ENCODE peak calls at places on chromosomes 3 and 15, in seven cellular contexts. C is esophagus squamous epithelium, V is HCT116, M is vagina, A is uterus, T is right lobe of liver, J is IMR-90. U is an unnamed sample.

GRCh38 chr15:29913528-29914135 is 91.4 kb upstream of the TJP1 start:
- DNase-seq in C (no peak), V (no peak), M (no peak), A (peak), T (no peak), J (peak), U (no peak)

GRCh38 chr15:70088887-70089691 is 8.6 kb downstream of the TLE3 start:
- DNase-seq in C (no peak), V (no peak), M (no peak), A (peak), T (no peak), J (peak), U (no peak)

GRCh38 chr3:52892625-52893311 is 4.6 kb downstream of the STIMATE start:
- DNase-seq in C (no peak), V (no peak), M (no peak), A (no peak), T (no peak), J (no peak), U (no peak)

GRCh38 chr15:33440911-33441310 is 130.1 kb downstream of the RYR3 start:
- DNase-seq in C (no peak), V (no peak), M (no peak), A (no peak), T (no peak), J (no peak), U (no peak)

GRCh38 chr15:71103102-71103676 is 12.1 kb upstream of the THSD4 start:
- DNase-seq in C (no peak), V (peak), M (peak), A (no peak), T (no peak), J (peak), U (no peak)

GRCh38 chr15:24955549-24955929 is 752 bp downstream of the SNRPN start:
- DNase-seq in C (no peak), V (no peak), M (peak), A (peak), T (peak), J (no peak), U (no peak)

GRCh38 chr3:50294492-50295403 is 2.5 kb upstream of the IFRD2 start:
- DNase-seq in C (no peak), V (no peak), M (no peak), A (no peak), T (no peak), J (no peak), U (no peak)

GRCh38 chr3:53238051-53238850 is 17.6 kb downstream of the TKT start:
- DNase-seq in C (no peak), V (peak), M (no peak), A (no peak), T (peak), J (peak), U (no peak)

GRCh38 chr15:79372428-79372827 is 59.7 kb upstream of the MINAR1 start:
- DNase-seq in C (no peak), V (no peak), M (no peak), A (no peak), T (no peak), J (no peak), U (no peak)

GRCh38 chr15:78149805-78150751 is 916 bp downstream of the IDH3A start:
- DNase-seq in C (no peak), V (no peak), M (no peak), A (no peak), T (no peak), J (no peak), U (no peak)

GRCh38 chr15:70741107-70741511 is 22.2 kb downstream of the UACA start:
- DNase-seq in C (no peak), V (peak), M (peak), A (peak), T (peak), J (peak), U (peak)

GRCh38 chr3:125594581-125595011 is 701 bp downstream of the OSBPL11 start:
- DNase-seq in C (no peak), V (no peak), M (no peak), A (no peak), T (peak), J (peak), U (no peak)

GRCh38 chr3:130974201-130974600 is 52.4 kb downstream of the ASTE1 start:
- DNase-seq in C (no peak), V (no peak), M (no peak), A (no peak), T (no peak), J (no peak), U (no peak)

GRCh38 chr3:54954516-54954915 is 26.7 kb upstream of the LRTM1 start:
- DNase-seq in C (no peak), V (no peak), M (no peak), A (no peak), T (no peak), J (no peak), U (no peak)

GRCh38 chr3:122464659-122465058 is 48.8 kb upstream of the WDR5B start:
- DNase-seq in C (no peak), V (no peak), M (no peak), A (no peak), T (no peak), J (no peak), U (no peak)

DNA sequence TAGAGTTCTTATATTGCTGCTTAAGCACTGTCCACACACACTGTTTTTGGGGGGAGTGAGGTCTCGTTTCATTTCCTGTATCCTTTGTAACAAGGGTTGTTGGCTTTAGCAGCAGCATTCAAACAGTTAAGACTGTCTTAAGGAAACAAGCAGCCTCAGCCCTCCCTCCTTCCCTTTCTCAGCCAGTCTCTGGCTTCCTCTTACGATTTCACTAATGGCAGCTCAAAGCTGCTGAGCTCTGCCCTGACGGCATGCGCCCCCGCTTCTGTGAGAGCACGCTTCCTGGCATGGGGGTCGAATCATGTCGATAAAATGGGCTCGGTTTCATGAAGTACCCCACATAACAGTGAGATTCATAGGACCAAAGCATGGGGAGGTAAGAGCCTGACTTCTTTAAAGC is 105.0 kb downstream of the KLHL25 start:
- DNase-seq in C (no peak), V (no peak), M (no peak), A (peak), T (peak), J (peak), U (no peak)
- TF ChIP-seq POLR2A in C (no peak), V (no peak), M (no peak), A (no peak), T (no peak), J (no peak), U (no peak)

GRCh38 chr3:195914648-195915473 is 6.5 kb upstream of the TNK2 start:
- DNase-seq in C (no peak), V (peak), M (peak), A (peak), T (peak), J (peak), U (peak)
- TF ChIP-seq POLR2A in C (no peak), V (peak), M (no peak), A (no peak), T (no peak), J (peak), U (no peak)

GRCh38 chr3:33439421-33440327 is 531 bp downstream of the UBP1 start:
- DNase-seq in C (peak), V (no peak), M (peak), A (peak), T (peak), J (peak), U (peak)
- TF ChIP-seq POLR2A in C (no peak), V (peak), M (peak), A (no peak), T (peak), J (no peak), U (no peak)

DNA sequence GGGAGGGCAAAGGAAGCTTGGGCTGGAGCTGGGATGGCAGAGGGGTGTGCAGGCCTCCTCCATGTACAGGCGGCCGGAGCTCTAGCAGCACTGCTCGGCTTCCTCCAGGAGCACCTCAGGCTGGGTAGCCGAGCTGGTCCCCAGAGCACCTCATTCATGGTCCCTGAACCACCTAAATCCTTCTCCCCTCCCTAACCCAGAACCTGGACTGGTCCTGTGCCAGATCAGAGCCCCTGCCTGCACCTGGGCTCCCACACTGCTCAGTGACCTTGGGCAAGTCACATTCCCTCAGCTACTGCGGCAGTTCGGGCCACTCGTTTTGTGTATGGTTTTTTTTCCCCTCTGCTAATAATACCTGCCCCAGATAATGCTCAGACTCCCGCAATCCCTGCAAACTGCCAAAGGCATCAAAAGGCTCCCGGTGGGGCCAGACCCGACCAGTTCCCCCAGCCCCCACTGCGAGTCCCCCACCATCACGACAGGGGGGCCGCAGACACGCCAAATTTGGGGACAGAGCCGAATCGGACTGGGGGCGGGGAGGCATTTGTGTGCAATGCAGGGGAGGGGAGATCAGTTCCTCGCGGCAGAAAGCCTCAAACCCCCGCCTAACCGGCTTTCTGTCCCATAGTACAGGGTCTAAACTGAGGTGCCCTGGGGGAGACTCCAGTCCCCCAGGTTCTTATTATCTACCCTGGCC is 1.3 kb downstream of the SEMA7A start:
- DNase-seq in C (no peak), V (no peak), M (no peak), A (no peak), T (no peak), J (no peak), U (no peak)
- TF ChIP-seq POLR2A in C (no peak), V (no peak), M (no peak), A (no peak), T (no peak), J (no peak), U (no peak)

GRCh38 chr3:100411091-100411982 is 10.0 kb downstream of the LNP1 start:
- DNase-seq in C (no peak), V (no peak), M (no peak), A (no peak), T (no peak), J (no peak), U (no peak)
- TF ChIP-seq POLR2A in C (no peak), V (no peak), M (no peak), A (no peak), T (no peak), J (no peak), U (no peak)

GRCh38 chr3:162385387-162385786 is 888.8 kb downstream of the OTOL1 start:
- DNase-seq in C (no peak), V (no peak), M (no peak), A (no peak), T (no peak), J (no peak), U (no peak)

GRCh38 chr3:162391301-162391700 is 894.7 kb downstream of the OTOL1 start:
- DNase-seq in C (no peak), V (no peak), M (no peak), A (no peak), T (no peak), J (peak), U (no peak)

DNA sequence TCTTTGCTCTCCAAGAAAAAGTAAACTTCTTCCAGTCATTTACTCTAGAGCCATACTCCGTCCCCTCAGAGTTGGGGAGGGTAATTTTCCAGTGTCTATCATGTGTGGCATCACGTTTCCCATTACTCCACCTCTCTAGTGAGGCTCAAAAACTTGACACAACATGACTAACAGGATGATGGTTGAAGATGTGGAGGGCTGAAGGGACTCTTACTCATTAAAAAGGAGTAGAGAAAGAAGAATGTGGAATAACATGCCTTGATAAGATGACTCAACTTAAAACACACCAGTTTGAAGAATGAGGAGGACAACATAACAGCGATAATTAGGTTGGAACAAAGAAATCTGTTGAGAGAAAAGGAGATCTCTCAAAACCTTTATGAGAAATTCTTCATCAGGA is 894.3 kb downstream of the OTOL1 start:
- DNase-seq in C (no peak), V (peak), M (no peak), A (no peak), T (no peak), J (peak), U (no peak)
- TF ChIP-seq POLR2A in C (no peak), V (no peak), M (no peak), A (no peak), T (no peak), J (no peak), U (no peak)

U was measured in breast epithelium.